ENCODE peak calls at places on chromosomes 1 and 21, in seven cellular contexts. R is colonic mucosa, Q is COR-L47, O is adrenal gland, D is HL-60, K is BE2C, G is ELF-1. Y is an unnamed sample.

GRCh38 chr1:37795340-37796110 is 1.9 kb downstream of the MANEAL start:
- DNase-seq in D (peak), Q (peak), K (peak), R (peak), O (peak), G (peak), Y (no peak)

GRCh38 chr1:34236089-34236488 is 59.4 kb downstream of the C1orf94 start:
- DNase-seq in O (no peak), K (no peak), R (no peak), D (no peak), G (no peak), Q (no peak), Y (no peak)

GRCh38 chr1:1080951-1081310 is 6.8 kb upstream of the RNF223 start:
- DNase-seq in R (no peak), Q (no peak), O (no peak), K (no peak), D (no peak), G (no peak), Y (no peak)

GRCh38 chr1:223709598-223709997 is 2.7 kb upstream of the CAPN2 start:
- DNase-seq in O (no peak), R (no peak), Q (no peak), K (no peak), D (no peak), G (no peak), Y (no peak)

GRCh38 chr1:115807723-115808122 is 33.2 kb downstream of the NHLH2 start:
- DNase-seq in R (peak), D (peak), K (peak), O (peak), Q (peak), G (peak), Y (no peak)

GRCh38 chr21:45938453-45938755 is 43.2 kb upstream of the COL6A1 start:
- DNase-seq in K (no peak), R (no peak), O (no peak), G (no peak), D (no peak), Q (no peak), Y (no peak)

GRCh38 chr1:114648503-114648902 is 21.3 kb downstream of the DENND2C start:
- DNase-seq in K (no peak), O (no peak), Q (no peak), G (peak), R (no peak), D (no peak), Y (no peak)

GRCh38 chr1:3172431-3173112 is 103.6 kb downstream of the PRDM16 start:
- DNase-seq in O (no peak), D (no peak), Q (no peak), G (no peak), K (no peak), R (no peak), Y (no peak)

GRCh38 chr21:43321111-43321510 is 105.8 kb downstream of the SIK1 start:
- DNase-seq in D (no peak), G (no peak), Q (no peak), K (no peak), R (no peak), O (no peak), Y (no peak)

GRCh38 chr1:55070291-55070690 is 30.9 kb downstream of the PCSK9 start:
- DNase-seq in K (no peak), D (no peak), G (no peak), O (no peak), R (no peak), Q (no peak), Y (no peak)

GRCh38 chr1:44447051-44447806 is 42.2 kb downstream of the RNF220 start:
- DNase-seq in G (no peak), O (no peak), R (no peak), Q (no peak), K (no peak), D (no peak), Y (no peak)

GRCh38 chr1:225572422-225572821 is 80.5 kb downstream of the ENAH start:
- DNase-seq in R (no peak), K (no peak), Q (no peak), O (peak), G (no peak), D (no peak), Y (no peak)

GRCh38 chr1:14296795-14297194 is 301.7 kb upstream of the KAZN start:
- DNase-seq in G (no peak), O (no peak), Q (no peak), K (no peak), R (no peak), D (no peak), Y (no peak)

GRCh38 chr21:39048064-39048463 is 135.2 kb downstream of the PSMG1 start:
- DNase-seq in O (no peak), D (no peak), Q (peak), G (peak), R (peak), K (peak), Y (no peak)

GRCh38 chr1:244833734-244834595 is 1.5 kb upstream of the COX20 start:
- DNase-seq in D (peak), Q (peak), O (peak), R (peak), G (peak), K (peak), Y (peak)

GRCh38 chr1:27192039-27192529 is 37.2 kb upstream of the SLC9A1 start:
- DNase-seq in R (peak), K (no peak), O (peak), G (no peak), D (no peak), Q (no peak), Y (peak)

GRCh38 chr1:224784606-224785328 is 144.7 kb upstream of the DNAH14 start:
- DNase-seq in Q (no peak), K (no peak), G (no peak), D (peak), R (no peak), O (no peak), Y (no peak)

GRCh38 chr1:225710804-225711203 is 57.9 kb upstream of the ENAH start:
- DNase-seq in O (no peak), Q (no peak), D (no peak), K (no peak), R (no peak), G (no peak), Y (no peak)

GRCh38 chr1:69929278-69930057 is 275.9 kb downstream of the LRRC40 start:
- DNase-seq in R (no peak), K (no peak), O (no peak), D (peak), Q (no peak), G (no peak), Y (no peak)

GRCh38 chr1:103170608-103171007 is 62.3 kb upstream of the COL11A1 start:
- DNase-seq in O (no peak), Q (no peak), R (no peak), K (no peak), D (no peak), G (no peak), Y (no peak)

Y was measured in CD14-positive monocyte.